ENCODE peak calls at places on chromosome 13, in nine cellular contexts. N is GOT3; B is SJSA1; W is mammary epithelial cell; K is NCI-H446; J is stimulated activated CD8-positive, alpha-beta memory T cell treated with anti-CD3 and anti-CD28 coated beads, Interleukin-2, amount 100 ng/mL, for 48 hours; Y is heart right ventricle; D is mesothelial cell of epicardium; T is stimulated activated CD4-positive, alpha-beta T cell treated with anti-CD3 and anti-CD28 coated beads, Interleukin-4, amount 100 ng/mL, for 1 hour. V is an unnamed sample.

GRCh38 chr13:60370343-60370742 is 26.7 kb upstream of the TDRD3 start:
- DNase-seq in D (no peak), W (no peak), Y (no peak), N (no peak), K (no peak), J (no peak), T (no peak), B (no peak), V (no peak)

GRCh38 chr13:44218501-44219240 is 155.0 kb upstream of the SERP2 start:
- DNase-seq in D (no peak), Y (peak; percentile 69), W (no peak), B (no peak), T (no peak), N (no peak), J (no peak), K (peak; percentile 13), V (no peak)

GRCh38 chr13:113932060-113932459 is 41.8 kb downstream of the C13orf46 start:
- DNase-seq in K (no peak), B (no peak), Y (no peak), T (no peak), J (no peak), W (no peak), D (no peak), N (no peak), V (peak; percentile 53)

GRCh38 chr13:30115257-30115600 is 192.1 kb downstream of the KATNAL1 start:
- DNase-seq in W (no peak), K (no peak), J (no peak), T (no peak), B (no peak), N (no peak), D (no peak), Y (no peak), V (no peak)

GRCh38 chr13:101627556-101627943 is 175.1 kb downstream of the ITGBL1 start:
- DNase-seq in J (no peak), N (no peak), W (no peak), K (no peak), Y (no peak), T (no peak), D (no peak), B (no peak), V (no peak)

GRCh38 chr13:43783820-43784219 is 3.0 kb downstream of the ENOX1 start:
- DNase-seq in W (peak; percentile 62), K (peak; percentile 21), Y (peak; percentile 12), T (no peak), N (no peak), J (no peak), B (no peak), D (no peak), V (no peak)

GRCh38 chr13:41668130-41668757 is 210.9 kb downstream of the RGCC start:
- DNase-seq in Y (peak; percentile 74), J (no peak), T (no peak), K (peak; percentile 86), N (no peak), D (no peak), B (peak; percentile 57), W (peak; percentile 82), V (no peak)

GRCh38 chr13:72959643-72960042 is 99.2 kb upstream of the KLF5 start:
- DNase-seq in B (no peak), D (no peak), N (no peak), T (no peak), J (no peak), Y (no peak), W (peak; percentile 70), K (no peak), V (no peak)

GRCh38 chr13:37595162-37595561 is 3.4 kb downstream of the POSTN start:
- DNase-seq in B (no peak), D (no peak), N (no peak), K (no peak), W (peak; percentile 45), Y (no peak), T (no peak), J (no peak), V (no peak)

GRCh38 chr13:67119481-67119883 is 110.7 kb downstream of the PCDH9 start:
- DNase-seq in N (no peak), Y (no peak), J (no peak), K (no peak), W (peak; percentile 85), T (no peak), D (no peak), B (no peak), V (no peak)

GRCh38 chr13:94558721-94559120 is 37.2 kb downstream of the TGDS start:
- DNase-seq in K (no peak), J (no peak), N (no peak), Y (no peak), W (no peak), D (no peak), B (no peak), T (no peak), V (no peak)

GRCh38 chr13:99686944-99687382 is 185.7 kb downstream of the TM9SF2 start:
- DNase-seq in J (no peak), K (no peak), N (no peak), D (no peak), Y (no peak), W (no peak), T (no peak), B (no peak), V (no peak)

GRCh38 chr13:29529755-29530154 is 65.7 kb downstream of the SLC7A1 start:
- DNase-seq in D (no peak), J (no peak), K (no peak), N (no peak), T (no peak), B (no peak), Y (no peak), W (no peak), V (no peak)

GRCh38 chr13:111031531-111031961 is 83.6 kb upstream of the ARHGEF7 start:
- DNase-seq in W (peak; percentile 78), N (no peak), K (no peak), Y (no peak), T (no peak), D (no peak), B (peak; percentile 91), J (no peak), V (no peak)

GRCh38 chr13:32538234-32538620 is 368 bp downstream of the N4BP2L2 start:
- DNase-seq in D (peak; percentile 17), T (no peak), B (peak; percentile 44), K (no peak), N (no peak), Y (peak; percentile 44), W (peak; percentile 66), J (peak; percentile 27), V (no peak)

GRCh38 chr13:42997381-42997780 is 5.3 kb upstream of the EPSTI1 start:
- DNase-seq in Y (no peak), W (no peak), K (no peak), J (no peak), D (no peak), B (no peak), T (no peak), N (no peak), V (no peak)

GRCh38 chr13:97240789-97241734 is 18.9 kb downstream of the MBNL2 start:
- DNase-seq in T (no peak), K (peak; percentile 6), Y (no peak), B (no peak), J (no peak), D (no peak), W (no peak), N (no peak), V (no peak)

GRCh38 chr13:21088534-21088933 is 27.1 kb upstream of the LATS2 start:
- DNase-seq in D (no peak), B (no peak), T (no peak), Y (no peak), N (no peak), K (no peak), J (no peak), W (no peak), V (no peak)

GRCh38 chr13:22198001-22198400 is 527.1 kb downstream of the FGF9 start:
- DNase-seq in J (no peak), N (no peak), W (no peak), B (no peak), Y (no peak), D (no peak), K (no peak), T (no peak), V (no peak)

GRCh38 chr13:42876810-42877550 is 95.6 kb downstream of the FAM216B start:
- DNase-seq in J (no peak), K (no peak), T (no peak), B (no peak), W (peak; percentile 79), D (no peak), N (no peak), Y (no peak), V (no peak)

GRCh38 chr13:43356566-43356965 is 333.2 kb downstream of the DNAJC15 start:
- DNase-seq in W (peak; percentile 14), Y (no peak), K (no peak), B (no peak), D (no peak), T (no peak), N (no peak), J (no peak), V (no peak)

GRCh38 chr13:108959254-108959653 is 329.8 kb downstream of the MYO16 start:
- DNase-seq in K (no peak), N (no peak), Y (no peak), T (no peak), J (no peak), B (no peak), D (no peak), W (peak; percentile 64), V (no peak)

GRCh38 chr13:75442736-75443234 is 39.2 kb downstream of the TBC1D4 start:
- DNase-seq in N (no peak), J (no peak), B (no peak), K (no peak), W (no peak), Y (no peak), D (no peak), T (no peak), V (no peak)

V was measured in mesenteric fat pad.